ENCODE peak calls at places on chromosomes 16 and 17, in nine cellular contexts. T is stomach; V is choroid plexus epithelial cell; A is BE2C; W is HL-60; X is uterus; L is CD8-positive, alpha-beta T cell; Z is endothelial cell of umbilical vein; C is mammary epithelial cell. Y is an unnamed sample.

GRCh38 chr17:46847204-46848191 is 3.9 kb upstream of the WNT9B start:
- DNase-seq in T (no peak), W (no peak), L (no peak), V (no peak), A (no peak), C (no peak), X (no peak), Z (no peak), Y (no peak)

GRCh38 chr16:81864646-81865382 is 85.7 kb downstream of the PLCG2 start:
- DNase-seq in C (no peak), X (no peak), L (no peak), V (no peak), W (no peak), Z (no peak), T (no peak), A (no peak), Y (no peak)

GRCh38 chr17:80960797-80961452 is 30.7 kb upstream of the CHMP6 start:
- DNase-seq in A (no peak), Z (no peak), L (no peak), T (no peak), C (no peak), W (no peak), V (no peak), X (no peak), Y (no peak)

GRCh38 chr16:65958096-65958495 is 408.4 kb upstream of the CDH5 start:
- DNase-seq in Z (no peak), C (no peak), W (no peak), V (no peak), X (no peak), T (no peak), L (no peak), A (no peak), Y (no peak)

GRCh38 chr17:29076722-29077121 is 33.8 kb downstream of the PIPOX start:
- DNase-seq in V (no peak), W (no peak), L (no peak), C (no peak), T (no peak), X (no peak), A (no peak), Z (no peak), Y (no peak)

GRCh38 chr17:32551186-32551955 is 64.6 kb downstream of the CDK5R1 start:
- DNase-seq in L (no peak), A (no peak), W (no peak), Z (peak), X (no peak), C (peak), V (peak), T (no peak), Y (peak)

GRCh38 chr17:37605813-37606505 is 3.3 kb downstream of the SYNRG start:
- DNase-seq in L (no peak), C (no peak), X (no peak), V (no peak), Z (peak), W (peak), A (no peak), T (no peak), Y (no peak)

GRCh38 chr16:69123894-69124293 is 8.5 kb downstream of the CHTF8 start:
- DNase-seq in X (no peak), Z (peak), V (peak), A (peak), C (peak), W (peak), T (peak), L (peak), Y (peak)

GRCh38 chr16:16083421-16084156 is 134.2 kb downstream of the ABCC1 start:
- DNase-seq in T (no peak), V (peak), X (no peak), A (peak), C (peak), W (peak), L (no peak), Z (no peak), Y (peak)

GRCh38 chr17:77180503-77181330 is 39.9 kb downstream of the SEC14L1 start:
- DNase-seq in C (no peak), X (no peak), T (no peak), A (no peak), Z (no peak), V (peak), L (no peak), W (no peak), Y (no peak)

GRCh38 chr17:77543779-77544178 is 403.0 kb downstream of the SEC14L1 start:
- DNase-seq in V (no peak), Z (no peak), A (no peak), X (no peak), T (no peak), W (no peak), L (no peak), C (no peak), Y (no peak)

GRCh38 chr17:39596543-39597267 is 11.0 kb downstream of the NEUROD2 start:
- DNase-seq in Z (no peak), C (no peak), T (no peak), V (no peak), X (no peak), L (no peak), A (no peak), W (no peak), Y (no peak)

GRCh38 chr16:85007815-85008214 is 3.5 kb downstream of the ZDHHC7 start:
- DNase-seq in T (no peak), W (no peak), A (no peak), C (no peak), L (no peak), V (no peak), X (no peak), Z (no peak), Y (no peak)

GRCh38 chr16:25006504-25007055 is 8.6 kb downstream of the ARHGAP17 start:
- DNase-seq in C (no peak), X (no peak), L (no peak), A (peak), W (peak), Z (peak), T (no peak), V (peak), Y (peak)

GRCh38 chr17:48051706-48052486 is 3.7 kb downstream of the NFE2L1 start:
- DNase-seq in Z (peak), L (no peak), T (peak), W (peak), A (peak), X (peak), V (peak), C (peak), Y (peak)

GRCh38 chr16:48405153-48405552 is 19.9 kb upstream of the SIAH1 start:
- DNase-seq in V (no peak), A (no peak), Z (no peak), C (no peak), X (no peak), T (no peak), L (no peak), W (no peak), Y (no peak)

GRCh38 chr16:3140603-3141427 is 6.0 kb downstream of the ZNF213 start:
- DNase-seq in L (no peak), C (no peak), W (no peak), Z (no peak), A (no peak), X (no peak), V (no peak), T (no peak), Y (no peak)

GRCh38 chr16:73173396-73173795 is 125.5 kb upstream of the ZFHX3 start:
- DNase-seq in A (no peak), C (no peak), X (no peak), L (no peak), W (no peak), Z (no peak), V (no peak), T (no peak), Y (no peak)

GRCh38 chr17:27873746-27874145 is 19.4 kb downstream of the LYRM9 start:
- DNase-seq in A (no peak), T (no peak), Z (no peak), C (peak), V (peak), W (no peak), L (no peak), X (no peak), Y (no peak)

GRCh38 chr17:681738-682137 is 32.9 kb downstream of the VPS53 start:
- DNase-seq in L (no peak), X (no peak), W (no peak), A (no peak), Z (no peak), V (peak), C (no peak), T (no peak), Y (peak)

GRCh38 chr16:24721830-24722238 is 7.6 kb upstream of the TNRC6A start:
- DNase-seq in C (peak), X (no peak), W (no peak), Z (no peak), L (no peak), V (no peak), A (no peak), T (no peak), Y (no peak)

GRCh38 chr17:70053241-70054234 is 21.5 kb upstream of the KCNJ16 start:
- DNase-seq in L (no peak), W (no peak), A (no peak), V (peak), X (no peak), T (no peak), Z (peak), C (no peak), Y (no peak)

GRCh38 chr16:28297784-28298510 is 5.6 kb downstream of the SBK1 start:
- DNase-seq in X (no peak), A (no peak), Z (no peak), T (no peak), C (peak), V (no peak), L (no peak), W (no peak), Y (no peak)

GRCh38 chr17:30200086-30200485 is 35.4 kb downstream of the SLC6A4 start:
- DNase-seq in A (peak), V (no peak), W (no peak), L (no peak), Z (no peak), T (no peak), X (no peak), C (no peak), Y (no peak)

GRCh38 chr16:86498661-86499493 is 11.4 kb upstream of the FOXF1 start:
- DNase-seq in C (no peak), W (no peak), V (no peak), X (no peak), L (no peak), T (no peak), A (no peak), Z (no peak), Y (no peak)

GRCh38 chr17:76075364-76076099 is 951 bp downstream of the GALR2 start:
- DNase-seq in L (no peak), X (no peak), T (no peak), Z (no peak), V (no peak), A (no peak), C (peak), W (peak), Y (no peak)

GRCh38 chr17:27109346-27109745 is 184.6 kb upstream of the WSB1 start:
- DNase-seq in Z (no peak), T (no peak), L (no peak), W (no peak), C (peak), A (no peak), X (no peak), V (no peak), Y (no peak)

GRCh38 chr17:82278786-82279379 is 5.4 kb upstream of the CSNK1D start:
- DNase-seq in V (no peak), C (no peak), A (no peak), W (peak), T (no peak), L (no peak), Z (no peak), X (no peak), Y (no peak)

GRCh38 chr16:28548306-28548802 is 5.4 kb upstream of the SGF29 start:
- DNase-seq in V (no peak), L (no peak), X (no peak), C (no peak), T (no peak), W (no peak), Z (no peak), A (no peak), Y (no peak)

GRCh38 chr16:87393680-87394055 is 1.5 kb downstream of the MAP1LC3B start:
- DNase-seq in T (no peak), X (no peak), L (no peak), C (no peak), W (no peak), A (no peak), Z (no peak), V (no peak), Y (no peak)

GRCh38 chr16:2720063-2720455 is at the start of gene PRSS27:
- DNase-seq in C (no peak), W (no peak), Z (no peak), T (no peak), A (peak), V (no peak), L (no peak), X (no peak), Y (no peak)

GRCh38 chr17:66713533-66714042 is 121.3 kb upstream of the CACNG5 start:
- DNase-seq in Z (no peak), V (no peak), L (no peak), A (no peak), W (no peak), T (no peak), X (no peak), C (no peak), Y (no peak)

GRCh38 chr17:31787857-31788570 is 71.0 kb downstream of the COPRS start:
- DNase-seq in A (no peak), C (peak), T (no peak), W (no peak), Z (no peak), V (peak), X (peak), L (no peak), Y (peak)

GRCh38 chr16:47069841-47070584 is 73.7 kb downstream of the NETO2 start:
- DNase-seq in T (no peak), Z (no peak), V (no peak), W (no peak), X (no peak), L (no peak), A (no peak), C (no peak), Y (no peak)

GRCh38 chr17:56125830-56126819 is 27.1 kb upstream of the ANKFN1 start:
- DNase-seq in L (no peak), X (no peak), T (no peak), C (peak), Z (peak), V (peak), W (peak), A (peak), Y (peak)

GRCh38 chr17:17693955-17694228 is 12.6 kb downstream of the RAI1 start:
- DNase-seq in C (no peak), Z (no peak), V (no peak), L (no peak), T (no peak), X (no peak), A (peak), W (no peak), Y (no peak)
- H3K4me3 ChIP-seq in C (peak), Z (no peak), V (peak), L (peak), T (peak), X (peak), A (peak), W (no peak), Y (no peak)

DNA sequence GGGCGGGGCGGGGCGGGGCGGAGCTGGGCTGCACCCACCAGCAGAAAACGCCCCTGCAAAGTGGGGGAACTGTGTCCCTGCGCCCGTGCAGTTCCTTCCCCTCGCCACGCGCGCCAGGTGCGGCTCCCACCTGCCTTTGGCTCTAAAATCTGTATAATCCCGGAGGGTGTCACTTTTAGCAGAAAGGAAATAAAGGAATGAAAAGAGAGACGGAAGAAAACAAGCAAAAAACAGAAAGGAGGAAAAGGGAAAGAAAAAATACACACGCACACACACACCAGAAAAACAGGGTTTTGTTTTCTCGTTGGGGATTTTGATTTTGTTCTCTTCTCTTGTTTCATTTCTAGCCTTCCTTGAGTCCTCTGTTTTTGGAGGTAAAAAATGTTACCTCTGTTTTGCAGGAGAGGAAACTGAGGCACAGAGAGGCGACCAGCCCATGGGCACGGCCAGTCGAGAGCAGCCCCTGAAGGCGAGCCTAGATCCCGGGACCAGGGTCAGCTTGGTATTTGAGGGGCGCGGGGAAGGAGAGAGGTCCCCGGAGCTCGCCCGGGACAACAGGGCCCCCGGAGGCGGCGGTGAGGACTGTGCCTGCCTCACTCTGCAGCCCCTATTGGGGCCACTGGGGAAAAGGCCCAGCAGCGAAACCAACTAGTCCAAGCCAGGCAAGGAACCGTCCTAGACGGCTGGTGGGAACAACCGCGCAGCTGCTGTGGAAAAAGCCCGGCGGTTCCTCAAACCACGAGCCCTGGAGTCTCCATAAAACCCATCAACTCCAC is 594 bp upstream of the CARHSP1 start:
- DNase-seq in X (no peak), L (no peak), T (no peak), V (no peak), W (no peak), A (peak), C (no peak), Z (no peak), Y (no peak)
- TF ChIP-seq CTCF in X (no peak), L (no peak), T (no peak), V (no peak), W (no peak), A (peak), C (no peak), Z (no peak), Y (no peak)

GRCh38 chr16:4387769-4388168 is 16.1 kb downstream of the VASN start:
- DNase-seq in V (no peak), X (no peak), W (no peak), A (no peak), T (no peak), C (no peak), Z (no peak), L (no peak), Y (no peak)
- H3K4me3 ChIP-seq in V (no peak), X (no peak), W (no peak), A (no peak), T (no peak), C (no peak), Z (no peak), L (no peak), Y (no peak)

GRCh38 chr17:73251871-73252270 is 9.8 kb downstream of the CPSF4L start:
- DNase-seq in V (no peak), C (no peak), T (no peak), A (no peak), Z (no peak), X (no peak), L (no peak), W (no peak), Y (no peak)

GRCh38 chr17:73250851-73251640 is 10.6 kb downstream of the CPSF4L start:
- DNase-seq in X (no peak), A (no peak), Z (no peak), C (no peak), V (no peak), W (no peak), L (no peak), T (no peak), Y (no peak)

GRCh38 chr17:73249700-73250099 is 12.0 kb downstream of the CPSF4L start:
- DNase-seq in C (no peak), Z (no peak), T (no peak), A (no peak), V (no peak), W (no peak), L (no peak), X (no peak), Y (no peak)

GRCh38 chr17:73248532-73248931 is 13.1 kb downstream of the CPSF4L start:
- DNase-seq in T (no peak), Z (no peak), V (no peak), X (no peak), A (no peak), C (no peak), L (no peak), W (no peak), Y (no peak)

DNA sequence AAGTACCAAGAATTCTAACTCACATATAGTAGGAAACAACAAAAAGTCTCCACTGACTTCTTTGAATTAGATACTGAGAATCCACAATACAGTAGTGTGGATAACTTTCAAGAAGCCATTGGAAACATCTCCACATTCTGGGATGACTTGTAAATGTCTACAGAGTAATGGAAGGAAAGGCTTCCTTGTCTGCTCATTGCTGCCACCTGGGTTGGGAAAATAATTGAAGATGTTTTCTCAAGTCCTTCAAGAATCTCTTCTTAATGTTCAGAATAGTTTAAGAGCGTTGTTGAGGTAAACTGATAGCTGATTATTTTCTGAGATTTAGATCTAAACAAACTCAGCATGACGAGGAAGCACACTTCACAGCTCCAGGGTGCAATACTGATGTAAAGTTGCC is 14.0 kb downstream of the CPSF4L start:
- DNase-seq in Z (peak), L (no peak), X (no peak), T (no peak), V (peak), A (no peak), W (no peak), C (no peak), Y (no peak)
- TF ChIP-seq CTCF in Z (no peak), L (no peak), X (no peak), T (no peak), V (peak), A (peak), W (no peak), C (peak), Y (peak)

DNA sequence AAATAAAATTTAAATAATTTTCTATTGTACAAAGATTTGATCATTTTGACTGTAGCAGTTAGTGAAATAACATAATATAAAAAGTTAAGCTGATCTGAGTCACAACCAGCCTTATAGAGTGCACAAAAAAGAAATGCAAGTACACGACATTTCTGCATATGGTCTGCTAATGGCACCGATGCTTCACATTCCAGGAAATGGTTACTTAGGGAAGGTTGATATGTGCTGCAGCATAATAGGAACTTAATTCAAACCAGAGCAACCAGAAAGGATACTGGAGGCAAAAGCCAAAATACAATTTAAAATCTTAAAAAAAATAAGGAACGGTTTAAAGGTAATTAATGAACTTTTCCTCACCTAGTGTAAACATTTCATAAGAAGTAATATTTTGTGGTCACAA is 10.0 kb upstream of the CFDP1 start:
- DNase-seq in C (no peak), T (no peak), Z (no peak), W (no peak), A (no peak), V (peak), X (no peak), L (no peak), Y (peak)
- H3K4me3 ChIP-seq in C (no peak), T (no peak), Z (no peak), W (no peak), A (no peak), V (no peak), X (no peak), L (no peak), Y (no peak)

GRCh38 chr17:79927688-79928501 is 88.7 kb upstream of the CBX4 start:
- DNase-seq in L (no peak), W (no peak), C (no peak), X (no peak), V (no peak), A (no peak), Z (no peak), T (no peak), Y (no peak)
- TF ChIP-seq CTCF in L (no peak), W (no peak), C (no peak), X (no peak), V (no peak), A (no peak), Z (no peak), T (no peak), Y (no peak)